ENCODE peak calls at places on chromosomes 7 and 10, in four cellular contexts. One of them, this sample, is unnamed.

GRCh38 chr10:1369665-1370064 is 313.5 kb downstream of the WDR37 start:
- DNase-seq in lung: no peak
- DNase-seq in mesendoderm: no peak
- DNase-seq in RWPE2: no peak
- DNase-seq in this sample: no peak

GRCh38 chr10:24469993-24470392 is 253.7 kb downstream of the ARHGAP21 start:
- DNase-seq in lung: no peak
- DNase-seq in mesendoderm: no peak
- DNase-seq in RWPE2: no peak
- DNase-seq in this sample: no peak

GRCh38 chr10:79150444-79150754 is 81.6 kb downstream of the ZMIZ1 start:
- DNase-seq in lung: no peak
- DNase-seq in mesendoderm: no peak
- DNase-seq in RWPE2: no peak
- DNase-seq in this sample: no peak

GRCh38 chr10:69376662-69377061 is 40.1 kb downstream of the TACR2 start:
- DNase-seq in lung: no peak
- DNase-seq in mesendoderm: peak; percentile 26
- DNase-seq in RWPE2: no peak
- DNase-seq in this sample: no peak

GRCh38 chr7:70646551-70647248 is 485.2 kb upstream of the GALNT17 start:
- DNase-seq in lung: no peak
- DNase-seq in mesendoderm: no peak
- DNase-seq in RWPE2: no peak
- DNase-seq in this sample: no peak

GRCh38 chr7:134763960-134764359 is 15.5 kb upstream of the CALD1 start:
- DNase-seq in lung: no peak
- DNase-seq in mesendoderm: no peak
- DNase-seq in RWPE2: no peak
- DNase-seq in this sample: no peak

GRCh38 chr7:39683216-39683845 is 60.0 kb downstream of the RALA start:
- DNase-seq in lung: no peak
- DNase-seq in mesendoderm: no peak
- DNase-seq in RWPE2: no peak
- DNase-seq in this sample: no peak

GRCh38 chr10:12428447-12429135 is 79.2 kb downstream of the CAMK1D start:
- DNase-seq in lung: no peak
- DNase-seq in mesendoderm: no peak
- DNase-seq in RWPE2: no peak
- DNase-seq in this sample: no peak

GRCh38 chr7:149828357-149829309 is 9.5 kb upstream of the ZNF862 start:
- DNase-seq in lung: no peak
- DNase-seq in mesendoderm: no peak
- DNase-seq in RWPE2: peak; percentile 61
- DNase-seq in this sample: no peak

GRCh38 chr10:30885423-30885822 is 146.2 kb downstream of the ZNF438 start:
- DNase-seq in lung: no peak
- DNase-seq in mesendoderm: no peak
- DNase-seq in RWPE2: no peak
- DNase-seq in this sample: no peak

GRCh38 chr10:100551231-100551630 is 15.5 kb downstream of the HIF1AN start:
- DNase-seq in lung: no peak
- DNase-seq in mesendoderm: no peak
- DNase-seq in RWPE2: no peak
- DNase-seq in this sample: no peak

GRCh38 chr7:79199961-79200360 is 253.5 kb downstream of the MAGI2 start:
- DNase-seq in lung: no peak
- DNase-seq in mesendoderm: no peak
- DNase-seq in RWPE2: no peak
- DNase-seq in this sample: no peak

GRCh38 chr10:21888959-21889358 is 114.6 kb downstream of the DNAJC1 start:
- DNase-seq in lung: no peak
- DNase-seq in mesendoderm: no peak
- DNase-seq in RWPE2: no peak
- DNase-seq in this sample: no peak

GRCh38 chr10:29998142-29998808 is 61.1 kb downstream of the JCAD start:
- DNase-seq in lung: peak; percentile 81
- DNase-seq in mesendoderm: peak; percentile 88
- DNase-seq in RWPE2: no peak
- DNase-seq in this sample: peak; percentile 93

GRCh38 chr7:82317257-82317721 is 126.3 kb downstream of the CACNA2D1 start:
- DNase-seq in lung: no peak
- DNase-seq in mesendoderm: peak; percentile 84
- DNase-seq in RWPE2: no peak
- DNase-seq in this sample: no peak

GRCh38 chr10:70736470-70736982 is 48.7 kb downstream of the TBATA start:
- DNase-seq in lung: no peak
- DNase-seq in mesendoderm: no peak
- DNase-seq in RWPE2: no peak
- DNase-seq in this sample: no peak

GRCh38 chr10:82564353-82565218 is 689.6 kb downstream of the NRG3 start:
- DNase-seq in lung: no peak
- DNase-seq in mesendoderm: no peak
- DNase-seq in RWPE2: no peak
- DNase-seq in this sample: no peak

GRCh38 chr7:80453699-80454340 is 58.0 kb downstream of the GNAT3 start:
- DNase-seq in lung: no peak
- DNase-seq in mesendoderm: peak; percentile 12
- DNase-seq in RWPE2: no peak
- DNase-seq in this sample: no peak

GRCh38 chr10:111532139-111532538 is 455.3 kb downstream of the ADRA2A start:
- DNase-seq in lung: no peak
- DNase-seq in mesendoderm: peak; percentile 2
- DNase-seq in RWPE2: no peak
- DNase-seq in this sample: no peak

GRCh38 chr7:22430457-22430856 is 69.5 kb downstream of the STEAP1B start:
- DNase-seq in lung: no peak
- DNase-seq in mesendoderm: peak; percentile 69
- DNase-seq in RWPE2: no peak
- DNase-seq in this sample: no peak

GRCh38 chr10:121690152-121690551 is 91.9 kb upstream of the FGFR2 start:
- DNase-seq in lung: no peak
- DNase-seq in mesendoderm: no peak
- DNase-seq in RWPE2: no peak
- DNase-seq in this sample: no peak

GRCh38 chr7:21883069-21883468 is 62.6 kb downstream of the CDCA7L start:
- DNase-seq in lung: no peak
- DNase-seq in mesendoderm: no peak
- DNase-seq in RWPE2: no peak
- DNase-seq in this sample: no peak

GRCh38 chr7:87370660-87371180 is 25.3 kb downstream of the CROT start:
- DNase-seq in lung: no peak
- DNase-seq in mesendoderm: no peak
- DNase-seq in RWPE2: no peak
- DNase-seq in this sample: no peak

GRCh38 chr10:75512534-75512933 is 81.1 kb downstream of the LRMDA start:
- DNase-seq in lung: peak; percentile 48
- DNase-seq in mesendoderm: peak; percentile 41
- DNase-seq in RWPE2: no peak
- DNase-seq in this sample: peak; percentile 72

GRCh38 chr7:86453454-86453853 is 190.3 kb upstream of the GRM3 start:
- DNase-seq in lung: no peak
- DNase-seq in mesendoderm: peak; percentile 17
- DNase-seq in RWPE2: no peak
- DNase-seq in this sample: peak; percentile 70

GRCh38 chr10:103197891-103198290 is 4.8 kb upstream of the NT5C2 start:
- DNase-seq in lung: no peak
- DNase-seq in mesendoderm: no peak
- DNase-seq in RWPE2: no peak
- DNase-seq in this sample: no peak

GRCh38 chr10:100562806-100563293 is 27.1 kb downstream of the HIF1AN start:
- DNase-seq in lung: no peak
- DNase-seq in mesendoderm: peak; percentile 85
- DNase-seq in RWPE2: no peak
- DNase-seq in this sample: peak; percentile 92

GRCh38 chr10:33965795-33966581 is 631.5 kb upstream of the NRP1 start:
- DNase-seq in lung: no peak
- DNase-seq in mesendoderm: no peak
- DNase-seq in RWPE2: no peak
- DNase-seq in this sample: no peak

GRCh38 chr10:103355906-103356599 is 5.1 kb upstream of the PCGF6 start:
- DNase-seq in lung: no peak
- DNase-seq in mesendoderm: no peak
- DNase-seq in RWPE2: no peak
- DNase-seq in this sample: no peak

GRCh38 chr10:44817961-44818649 is 93.0 kb upstream of the TMEM72 start:
- DNase-seq in lung: no peak
- DNase-seq in mesendoderm: no peak
- DNase-seq in RWPE2: no peak
- DNase-seq in this sample: no peak
- H3K4me1 ChIP-seq in lung: no peaks in the 10 kb centered on the region
- H3K4me1 ChIP-seq in mesendoderm: no peaks in the 10 kb centered on the region
- H3K4me1 ChIP-seq in RWPE2: no peaks in the 10 kb centered on the region
- H3K4me1 ChIP-seq in this sample: peaks cover 7% of the 10 kb centered on the region

GRCh38 chr7:137692399-137692798 is 154.4 kb downstream of the DGKI start:
- DNase-seq in lung: no peak
- DNase-seq in mesendoderm: no peak
- DNase-seq in RWPE2: no peak
- DNase-seq in this sample: no peak
- H3K4me1 ChIP-seq in lung: no peaks in the 10 kb centered on the region
- H3K4me1 ChIP-seq in mesendoderm: no peaks in the 10 kb centered on the region
- H3K4me1 ChIP-seq in RWPE2: peaks cover 7% of the 10 kb centered on the region
- H3K4me1 ChIP-seq in this sample: no peaks in the 10 kb centered on the region

DNA sequence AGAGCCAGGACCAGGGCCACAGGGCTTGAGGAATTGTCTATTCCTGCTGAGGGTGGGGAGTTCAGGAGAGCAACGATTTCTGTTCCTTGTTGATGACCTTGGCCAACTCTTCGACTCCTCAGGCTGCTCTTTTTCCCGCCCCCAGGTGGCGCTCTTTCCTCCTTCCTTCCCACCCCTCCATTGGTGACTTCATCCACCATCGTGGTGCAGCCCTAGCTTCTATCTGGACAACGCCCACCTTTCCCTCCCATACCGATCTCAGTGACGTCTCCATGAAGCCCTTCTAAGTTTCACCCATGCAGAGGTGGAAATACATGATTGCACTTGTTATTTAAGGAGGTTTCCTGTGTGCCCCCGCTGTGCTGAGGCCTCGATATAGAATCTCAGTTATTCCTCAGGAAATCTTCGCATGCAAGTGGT is 22.1 kb upstream of the CARD11 start:
- DNase-seq in lung: no peak
- DNase-seq in mesendoderm: peak; percentile 89
- DNase-seq in RWPE2: no peak
- DNase-seq in this sample: peak; percentile 92
- H3K4me1 ChIP-seq in lung: no peaks in the 10 kb centered on the region
- H3K4me1 ChIP-seq in mesendoderm: no peaks in the 10 kb centered on the region
- H3K4me1 ChIP-seq in RWPE2: no peaks in the 10 kb centered on the region
- H3K4me1 ChIP-seq in this sample: no peaks in the 10 kb centered on the region

DNA sequence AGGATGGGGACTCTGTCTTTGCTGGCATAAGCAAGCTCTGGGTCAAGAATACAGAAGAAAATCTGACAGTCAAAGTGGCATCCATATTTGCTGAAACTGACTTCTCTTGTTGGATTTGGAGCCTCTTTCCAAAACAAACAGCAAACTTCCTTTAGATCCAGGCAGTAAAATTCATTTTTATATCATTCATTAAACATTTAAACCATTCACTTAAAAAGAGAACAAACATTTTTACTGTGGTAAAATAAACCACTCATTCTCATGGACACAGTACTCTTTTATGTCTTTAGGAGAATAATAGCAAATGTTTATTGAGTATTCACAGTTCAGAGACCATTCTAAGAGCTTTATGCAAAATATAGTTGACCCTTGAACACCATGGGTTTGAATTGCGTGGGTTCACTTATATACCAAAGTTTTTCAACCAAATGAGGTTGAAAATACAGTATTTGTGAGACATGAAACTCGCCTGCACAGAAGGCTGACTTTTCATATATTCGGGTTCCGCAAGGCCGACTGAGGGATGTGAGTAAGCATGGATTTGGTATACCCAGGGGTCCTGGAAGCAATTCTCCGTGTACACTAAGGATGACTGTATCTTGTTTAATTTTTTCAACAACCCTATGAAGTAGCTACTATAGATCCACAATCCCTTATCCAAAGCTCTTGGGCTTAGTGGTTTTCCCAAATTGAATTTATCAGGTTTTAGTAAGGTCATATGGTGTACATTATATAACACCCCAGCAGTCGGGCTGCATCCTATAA is 49.1 kb downstream of the ATXN7L1 start:
- DNase-seq in lung: no peak
- DNase-seq in mesendoderm: no peak
- DNase-seq in RWPE2: no peak
- DNase-seq in this sample: no peak
- H3K4me1 ChIP-seq in lung: peaks cover 7% of the 10 kb centered on the region
- H3K4me1 ChIP-seq in mesendoderm: peaks cover 7% of the 10 kb centered on the region
- H3K4me1 ChIP-seq in RWPE2: peaks cover 22% of the 10 kb centered on the region
- H3K4me1 ChIP-seq in this sample: peaks cover 4% of the 10 kb centered on the region

GRCh38 chr10:73099141-73099540 is 2.5 kb upstream of the P4HA1 start:
- DNase-seq in lung: no peak
- DNase-seq in mesendoderm: no peak
- DNase-seq in RWPE2: no peak
- DNase-seq in this sample: no peak
- H3K4me1 ChIP-seq in lung: no peaks in the 10 kb centered on the region
- H3K4me1 ChIP-seq in mesendoderm: peaks cover under 1% of the 10 kb centered on the region
- H3K4me1 ChIP-seq in RWPE2: peaks cover 2% of the 10 kb centered on the region
- H3K4me1 ChIP-seq in this sample: no peaks in the 10 kb centered on the region

DNA sequence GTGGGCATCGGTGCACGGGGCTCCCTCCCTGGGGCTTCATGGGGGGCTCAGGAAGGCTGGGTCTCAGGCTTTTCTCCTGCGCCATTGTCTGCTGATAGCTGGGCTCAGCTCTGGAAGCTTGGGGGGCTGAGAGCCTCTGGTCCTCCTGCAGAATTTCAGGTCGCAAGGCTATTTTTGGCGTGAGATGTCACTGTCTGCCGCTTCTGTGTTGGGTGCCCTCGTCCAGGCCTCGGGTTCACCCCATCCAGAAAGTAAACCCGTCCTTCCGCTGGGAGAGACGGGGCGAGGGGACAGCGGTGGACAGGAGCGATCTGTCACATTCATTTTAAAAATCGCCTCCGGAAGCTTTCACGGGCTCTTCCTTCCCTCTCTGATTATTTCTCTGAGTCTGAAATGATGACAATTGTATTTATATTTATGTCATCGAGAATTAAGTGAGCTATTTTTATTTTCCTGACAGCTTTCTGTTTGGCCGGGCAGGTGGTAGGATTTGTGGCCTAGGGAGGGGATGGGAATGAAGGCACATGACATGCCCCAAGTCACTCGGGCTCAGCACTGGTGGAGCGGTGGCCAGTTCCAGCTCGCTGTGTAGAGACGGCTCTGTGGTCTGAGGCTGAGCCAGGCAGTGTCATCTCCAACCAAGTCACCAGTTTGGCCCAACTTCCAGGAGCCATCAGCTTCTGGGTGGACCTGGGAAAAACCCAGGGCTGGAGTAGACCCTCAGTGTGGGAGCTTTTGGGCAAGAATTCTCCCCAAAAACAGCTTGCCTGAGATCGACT is 40.6 kb upstream of the AP5Z1 start:
- DNase-seq in lung: no peak
- DNase-seq in mesendoderm: no peak
- DNase-seq in RWPE2: no peak
- DNase-seq in this sample: no peak
- H3K4me1 ChIP-seq in lung: peaks cover 14% of the 10 kb centered on the region
- H3K4me1 ChIP-seq in mesendoderm: peaks cover 7% of the 10 kb centered on the region
- H3K4me1 ChIP-seq in RWPE2: no peaks in the 10 kb centered on the region
- H3K4me1 ChIP-seq in this sample: peaks cover 15% of the 10 kb centered on the region

GRCh38 chr7:99102809-99103690 is 40.9 kb downstream of the SMURF1 start:
- DNase-seq in lung: no peak
- DNase-seq in mesendoderm: no peak
- DNase-seq in RWPE2: no peak
- DNase-seq in this sample: no peak
- H3K4me1 ChIP-seq in lung: peaks cover 9% of the 10 kb centered on the region
- H3K4me1 ChIP-seq in mesendoderm: peaks cover 6% of the 10 kb centered on the region
- H3K4me1 ChIP-seq in RWPE2: peaks cover 41% of the 10 kb centered on the region
- H3K4me1 ChIP-seq in this sample: peaks cover 4% of the 10 kb centered on the region

GRCh38 chr10:74011762-74012161 is 13.8 kb downstream of the VCL start:
- DNase-seq in lung: peak; percentile 51
- DNase-seq in mesendoderm: no peak
- DNase-seq in RWPE2: no peak
- DNase-seq in this sample: no peak
- H3K4me1 ChIP-seq in lung: peaks cover 5% of the 10 kb centered on the region
- H3K4me1 ChIP-seq in mesendoderm: peaks cover 3% of the 10 kb centered on the region
- H3K4me1 ChIP-seq in RWPE2: peaks cover 27% of the 10 kb centered on the region
- H3K4me1 ChIP-seq in this sample: peaks cover 10% of the 10 kb centered on the region